ENCODE peak calls at places on chromosomes 2 and 18, in six cellular contexts. One of them, this sample, is unnamed.

GRCh38 chr2:15939556-15939853 is 845 bp upstream of the MYCN start:
- DNase-seq in stomach: peak
- DNase-seq in pancreas: peak
- DNase-seq in A549: peak
- DNase-seq in cardiac muscle cell: no peak
- DNase-seq in sigmoid colon: peak
- DNase-seq in this sample: peak

GRCh38 chr18:55763805-55764204 is 175.8 kb upstream of the TCF4 start:
- DNase-seq in sigmoid colon: no peak
- DNase-seq in cardiac muscle cell: no peak
- DNase-seq in pancreas: no peak
- DNase-seq in A549: no peak
- DNase-seq in stomach: no peak
- DNase-seq in this sample: no peak

GRCh38 chr18:37272841-37273240 is 292.8 kb downstream of the CELF4 start:
- DNase-seq in cardiac muscle cell: no peak
- DNase-seq in A549: no peak
- DNase-seq in pancreas: no peak
- DNase-seq in stomach: no peak
- DNase-seq in sigmoid colon: no peak
- DNase-seq in this sample: no peak

GRCh38 chr18:75500510-75500909 is 73.0 kb upstream of the SMIM21 start:
- DNase-seq in sigmoid colon: no peak
- DNase-seq in stomach: no peak
- DNase-seq in A549: no peak
- DNase-seq in cardiac muscle cell: no peak
- DNase-seq in pancreas: no peak
- DNase-seq in this sample: no peak

GRCh38 chr2:226796012-226796839 is 3.4 kb downstream of the IRS1 start:
- DNase-seq in pancreas: peak
- DNase-seq in sigmoid colon: peak
- DNase-seq in stomach: no peak
- DNase-seq in cardiac muscle cell: no peak
- DNase-seq in A549: no peak
- DNase-seq in this sample: no peak

GRCh38 chr2:28355521-28356094 is 37.0 kb upstream of the FOSL2 start:
- DNase-seq in stomach: peak
- DNase-seq in pancreas: peak
- DNase-seq in A549: no peak
- DNase-seq in cardiac muscle cell: peak
- DNase-seq in sigmoid colon: peak
- DNase-seq in this sample: no peak

GRCh38 chr2:134869941-134870736 is 31.7 kb downstream of the ACMSD start:
- DNase-seq in A549: no peak
- DNase-seq in pancreas: no peak
- DNase-seq in stomach: no peak
- DNase-seq in sigmoid colon: no peak
- DNase-seq in cardiac muscle cell: no peak
- DNase-seq in this sample: no peak

GRCh38 chr2:120860579-120860922 is 124.9 kb downstream of the GLI2 start:
- DNase-seq in A549: no peak
- DNase-seq in cardiac muscle cell: no peak
- DNase-seq in sigmoid colon: no peak
- DNase-seq in stomach: no peak
- DNase-seq in pancreas: no peak
- DNase-seq in this sample: no peak

GRCh38 chr18:68467966-68468365 is 246.9 kb downstream of the TMX3 start:
- DNase-seq in pancreas: no peak
- DNase-seq in stomach: no peak
- DNase-seq in sigmoid colon: no peak
- DNase-seq in A549: no peak
- DNase-seq in cardiac muscle cell: no peak
- DNase-seq in this sample: no peak

GRCh38 chr18:68469049-68469625 is 245.8 kb downstream of the TMX3 start:
- DNase-seq in A549: no peak
- DNase-seq in pancreas: no peak
- DNase-seq in stomach: no peak
- DNase-seq in cardiac muscle cell: no peak
- DNase-seq in sigmoid colon: no peak
- DNase-seq in this sample: no peak

GRCh38 chr18:68462148-68462547 is 252.8 kb downstream of the TMX3 start:
- DNase-seq in sigmoid colon: no peak
- DNase-seq in cardiac muscle cell: no peak
- DNase-seq in stomach: no peak
- DNase-seq in A549: no peak
- DNase-seq in pancreas: no peak
- DNase-seq in this sample: no peak

GRCh38 chr18:68462766-68463165 is 252.1 kb downstream of the TMX3 start:
- DNase-seq in pancreas: no peak
- DNase-seq in sigmoid colon: no peak
- DNase-seq in cardiac muscle cell: no peak
- DNase-seq in stomach: no peak
- DNase-seq in A549: no peak
- DNase-seq in this sample: no peak

DNA sequence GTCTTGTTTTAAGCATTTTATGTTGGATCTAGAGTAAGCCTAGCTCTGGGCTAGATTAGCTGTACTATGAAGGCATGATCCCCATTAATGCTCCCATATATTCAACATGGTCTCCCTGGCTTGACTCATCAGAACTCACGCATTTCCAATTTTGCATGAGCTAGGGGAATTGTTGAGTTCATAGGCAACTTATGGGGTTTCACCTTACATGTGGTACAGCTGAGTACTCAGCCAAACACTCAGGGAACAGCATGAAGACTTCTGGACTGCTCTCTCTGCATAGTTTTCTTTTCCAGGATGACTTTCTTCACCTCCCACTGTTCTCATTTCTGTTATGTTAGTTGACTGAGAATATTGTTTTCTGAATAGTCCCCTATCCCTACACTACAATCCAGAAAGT is 248.2 kb downstream of the TMX3 start:
- DNase-seq in pancreas: no peak
- DNase-seq in cardiac muscle cell: no peak
- DNase-seq in sigmoid colon: no peak
- DNase-seq in stomach: no peak
- DNase-seq in A549: no peak
- DNase-seq in this sample: no peak
- H3K27ac ChIP-seq in pancreas: no peak
- H3K27ac ChIP-seq in cardiac muscle cell: no peak
- H3K27ac ChIP-seq in sigmoid colon: no peak
- H3K27ac ChIP-seq in stomach: no peak
- H3K27ac ChIP-seq in A549: no peak
- H3K27ac ChIP-seq in this sample: no peak

GRCh38 chr18:11179959-11180519 is 30.7 kb upstream of the PIEZO2 start:
- DNase-seq in pancreas: no peak
- DNase-seq in A549: no peak
- DNase-seq in sigmoid colon: no peak
- DNase-seq in stomach: no peak
- DNase-seq in cardiac muscle cell: no peak
- DNase-seq in this sample: no peak

GRCh38 chr18:11178951-11179549 is 29.7 kb upstream of the PIEZO2 start:
- DNase-seq in pancreas: no peak
- DNase-seq in A549: no peak
- DNase-seq in stomach: no peak
- DNase-seq in cardiac muscle cell: no peak
- DNase-seq in sigmoid colon: no peak
- DNase-seq in this sample: no peak

DNA sequence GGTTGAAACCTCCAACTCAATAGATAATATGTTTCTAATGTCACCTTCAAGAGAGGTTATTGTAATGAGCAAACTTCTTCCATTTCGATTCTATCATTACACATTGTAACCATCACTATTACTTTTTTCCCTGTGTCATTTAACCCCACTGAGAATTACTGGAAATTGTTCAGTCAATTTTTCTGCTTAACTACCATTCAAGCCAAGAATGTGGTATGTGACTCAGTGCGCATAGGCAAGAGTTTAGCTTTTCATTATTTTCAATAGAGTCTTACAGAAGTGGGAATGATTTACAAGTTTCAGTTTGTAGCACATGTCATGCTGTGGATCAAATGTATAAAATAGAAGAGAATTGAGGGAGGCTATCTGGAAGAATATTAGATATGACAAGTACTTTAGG is 34.3 kb upstream of the PIEZO2 start:
- DNase-seq in stomach: no peak
- DNase-seq in sigmoid colon: no peak
- DNase-seq in cardiac muscle cell: no peak
- DNase-seq in A549: no peak
- DNase-seq in pancreas: no peak
- DNase-seq in this sample: no peak
- H3K27ac ChIP-seq in stomach: no peak
- H3K27ac ChIP-seq in sigmoid colon: no peak
- H3K27ac ChIP-seq in cardiac muscle cell: no peak
- H3K27ac ChIP-seq in A549: no peak
- H3K27ac ChIP-seq in pancreas: no peak
- H3K27ac ChIP-seq in this sample: no peak

GRCh38 chr2:23629417-23630110 is 244.6 kb downstream of the KLHL29 start:
- DNase-seq in stomach: no peak
- DNase-seq in A549: no peak
- DNase-seq in cardiac muscle cell: no peak
- DNase-seq in sigmoid colon: no peak
- DNase-seq in pancreas: no peak
- DNase-seq in this sample: no peak
- H3K27ac ChIP-seq in stomach: no peak
- H3K27ac ChIP-seq in A549: no peak
- H3K27ac ChIP-seq in cardiac muscle cell: no peak
- H3K27ac ChIP-seq in sigmoid colon: no peak
- H3K27ac ChIP-seq in pancreas: no peak
- H3K27ac ChIP-seq in this sample: no peak

DNA sequence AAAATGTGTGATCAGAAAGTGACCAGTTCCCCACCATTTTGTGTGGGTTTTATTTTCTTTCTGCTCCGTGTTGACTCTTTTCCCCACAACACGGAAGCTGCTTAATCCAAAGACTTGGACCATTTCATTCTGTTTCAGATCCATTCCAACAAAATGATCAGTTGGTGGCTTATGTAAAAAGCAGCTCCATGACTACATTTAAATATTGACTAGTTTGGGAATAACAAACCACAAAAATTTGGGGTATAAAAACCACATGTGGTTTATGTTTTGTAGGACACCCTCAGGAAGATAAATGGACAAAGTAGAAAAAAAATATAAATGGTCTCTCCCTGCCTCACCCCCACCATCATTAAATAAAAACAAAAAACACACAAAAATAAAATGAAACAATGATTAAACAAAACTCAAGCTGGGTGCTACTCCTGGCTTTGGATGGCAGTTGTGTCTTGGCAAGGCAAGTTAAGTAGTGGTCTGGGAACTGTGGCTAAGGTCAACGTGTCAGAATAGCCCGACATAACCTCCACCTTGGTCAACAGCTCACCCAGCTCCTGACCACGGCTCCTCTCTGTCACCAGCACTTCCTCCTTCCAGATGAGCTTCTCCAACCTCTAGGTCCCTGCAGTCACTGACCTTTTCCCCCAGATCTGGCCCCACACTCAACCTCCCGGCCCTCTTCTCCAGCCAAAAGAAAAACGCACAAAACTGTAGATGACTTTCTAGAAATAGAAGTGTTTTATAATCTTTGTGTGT is 12.8 kb upstream of the WIPF1 start:
- DNase-seq in cardiac muscle cell: no peak
- DNase-seq in sigmoid colon: no peak
- DNase-seq in pancreas: no peak
- DNase-seq in A549: no peak
- DNase-seq in stomach: no peak
- DNase-seq in this sample: no peak
- H3K27ac ChIP-seq in cardiac muscle cell: no peak
- H3K27ac ChIP-seq in sigmoid colon: no peak
- H3K27ac ChIP-seq in pancreas: no peak
- H3K27ac ChIP-seq in A549: peak
- H3K27ac ChIP-seq in stomach: no peak
- H3K27ac ChIP-seq in this sample: no peak

DNA sequence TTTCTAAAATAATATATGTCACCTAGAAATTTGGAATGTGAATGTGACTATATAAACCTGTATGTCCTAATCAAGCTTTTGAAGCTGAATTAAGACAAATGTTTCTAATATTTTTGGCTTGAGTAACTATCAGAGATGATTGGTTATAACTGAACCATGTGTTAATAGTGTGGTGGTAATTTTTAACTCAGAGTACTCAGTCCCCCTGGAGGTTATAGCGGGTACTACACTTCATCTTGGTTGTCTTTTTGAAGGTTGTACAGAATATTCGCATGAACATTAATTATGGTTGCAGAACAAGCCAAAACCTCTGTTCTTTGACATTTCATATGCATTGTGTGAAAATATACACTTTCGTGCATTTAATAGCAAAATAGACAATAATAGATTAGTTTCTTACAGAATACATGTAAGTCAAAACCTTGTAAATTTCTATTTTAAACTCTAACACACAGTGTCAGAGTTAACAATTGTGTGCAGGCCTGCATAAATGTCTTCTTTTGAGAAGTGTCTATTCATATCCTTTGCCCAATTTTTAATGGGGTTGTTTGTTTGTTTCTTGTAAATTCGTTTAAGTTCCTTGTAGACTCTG is 86.0 kb downstream of the OSBPL6 start:
- DNase-seq in sigmoid colon: no peak
- DNase-seq in A549: peak
- DNase-seq in pancreas: no peak
- DNase-seq in stomach: no peak
- DNase-seq in cardiac muscle cell: peak
- DNase-seq in this sample: no peak
- H3K27ac ChIP-seq in sigmoid colon: no peak
- H3K27ac ChIP-seq in A549: no peak
- H3K27ac ChIP-seq in pancreas: no peak
- H3K27ac ChIP-seq in stomach: no peak
- H3K27ac ChIP-seq in cardiac muscle cell: no peak
- H3K27ac ChIP-seq in this sample: no peak

GRCh38 chr2:40049782-40050181 is 270.7 kb upstream of the THUMPD2 start:
- DNase-seq in sigmoid colon: no peak
- DNase-seq in A549: no peak
- DNase-seq in stomach: no peak
- DNase-seq in cardiac muscle cell: no peak
- DNase-seq in pancreas: no peak
- DNase-seq in this sample: no peak
- H3K27ac ChIP-seq in sigmoid colon: no peak
- H3K27ac ChIP-seq in A549: no peak
- H3K27ac ChIP-seq in stomach: no peak
- H3K27ac ChIP-seq in cardiac muscle cell: no peak
- H3K27ac ChIP-seq in pancreas: no peak
- H3K27ac ChIP-seq in this sample: no peak

GRCh38 chr2:230447036-230447435 is 31.0 kb downstream of the SP100 start:
- DNase-seq in sigmoid colon: no peak
- DNase-seq in cardiac muscle cell: no peak
- DNase-seq in A549: no peak
- DNase-seq in pancreas: no peak
- DNase-seq in stomach: no peak
- DNase-seq in this sample: no peak
- H3K27ac ChIP-seq in sigmoid colon: no peak
- H3K27ac ChIP-seq in cardiac muscle cell: no peak
- H3K27ac ChIP-seq in A549: no peak
- H3K27ac ChIP-seq in pancreas: no peak
- H3K27ac ChIP-seq in stomach: no peak
- H3K27ac ChIP-seq in this sample: no peak

GRCh38 chr2:206804326-206804725 is 38.9 kb downstream of the FASTKD2 start:
- DNase-seq in pancreas: no peak
- DNase-seq in sigmoid colon: no peak
- DNase-seq in cardiac muscle cell: no peak
- DNase-seq in A549: no peak
- DNase-seq in stomach: no peak
- DNase-seq in this sample: no peak
- H3K27ac ChIP-seq in pancreas: no peak
- H3K27ac ChIP-seq in sigmoid colon: no peak
- H3K27ac ChIP-seq in cardiac muscle cell: no peak
- H3K27ac ChIP-seq in A549: no peak
- H3K27ac ChIP-seq in stomach: no peak
- H3K27ac ChIP-seq in this sample: no peak

This sample was measured in caudate nucleus.